ENCODE peak calls at places on chromosome 1, in six cellular contexts. E is fibroblast of lung, R is foreskin fibroblast, D is fibroblast of villous mesenchyme, Z is breast epithelium, J is right lobe of liver. Q is an unnamed sample.

GRCh38 chr1:181643631-181644030 is 160.3 kb downstream of the CACNA1E start:
- DNase-seq in E (no peak), J (no peak), D (no peak), R (no peak), Z (no peak), Q (no peak)

GRCh38 chr1:150987928-150988327 is 5.8 kb downstream of the ANXA9 start:
- DNase-seq in E (no peak), D (no peak), R (no peak), J (no peak), Z (no peak), Q (no peak)

GRCh38 chr1:150537732-150538684 is 11.2 kb upstream of the ADAMTSL4 start:
- DNase-seq in D (peak; percentile 71), R (peak; percentile 66), Z (no peak), E (peak; percentile 92), J (no peak), Q (no peak)

GRCh38 chr1:206509612-206510257 is 2.4 kb downstream of the RASSF5 start:
- DNase-seq in J (no peak), D (no peak), R (no peak), E (no peak), Z (no peak), Q (no peak)

GRCh38 chr1:180981596-180982387 is 40.9 kb downstream of the STX6 start:
- DNase-seq in E (peak; percentile 11), Z (no peak), R (no peak), D (no peak), J (no peak), Q (peak; percentile 75)

GRCh38 chr1:19675797-19676196 is 11.1 kb downstream of the HTR6 start:
- DNase-seq in J (no peak), E (no peak), D (no peak), Z (no peak), R (no peak), Q (no peak)

GRCh38 chr1:150981805-150982712 is at the start of gene ANXA9:
- DNase-seq in Z (no peak), E (no peak), D (peak; percentile 27), J (peak; percentile 71), R (no peak), Q (no peak)

GRCh38 chr1:35666916-35667315 is 25.6 kb upstream of the PSMB2 start:
- DNase-seq in J (no peak), R (no peak), E (no peak), D (no peak), Z (no peak), Q (no peak)

GRCh38 chr1:25904942-25905679 is 1.1 kb downstream of the STMN1 start:
- DNase-seq in Z (peak; percentile 92), J (peak; percentile 93), E (peak; percentile 87), R (peak; percentile 97), D (peak; percentile 87), Q (peak; percentile 79)

GRCh38 chr1:230215049-230215448 is 148.0 kb downstream of the GALNT2 start:
- DNase-seq in Z (no peak), D (peak; percentile 83), J (no peak), E (peak; percentile 60), R (peak; percentile 46), Q (peak; percentile 64)

GRCh38 chr1:17427696-17428660 is 11.5 kb downstream of the RCC2 start:
- DNase-seq in R (no peak), J (no peak), D (no peak), Z (no peak), E (no peak), Q (no peak)

GRCh38 chr1:211734359-211734758 is 58.9 kb upstream of the NEK2 start:
- DNase-seq in Z (no peak), D (no peak), E (no peak), J (no peak), R (no peak), Q (no peak)

GRCh38 chr1:225691861-225692516 is 39.1 kb upstream of the ENAH start:
- DNase-seq in Z (no peak), E (peak; percentile 99), J (no peak), R (no peak), D (peak; percentile 95), Q (peak; percentile 98)

GRCh38 chr1:147892216-147892615 is 10.4 kb upstream of the GJA8 start:
- DNase-seq in E (no peak), Z (no peak), R (peak; percentile 5), J (no peak), D (no peak), Q (no peak)

GRCh38 chr1:78114034-78114956 is 68.5 kb downstream of the GIPC2 start:
- DNase-seq in D (peak; percentile 85), Z (no peak), R (peak; percentile 88), E (peak; percentile 69), J (no peak), Q (peak; percentile 81)

GRCh38 chr1:85577421-85578320 is 2.9 kb upstream of the CCN1 start:
- DNase-seq in J (no peak), E (no peak), D (peak; percentile 85), Z (no peak), R (peak; percentile 84), Q (no peak)

GRCh38 chr1:19164274-19165015 is 45.6 kb downstream of the UBR4 start:
- DNase-seq in J (no peak), D (no peak), R (no peak), Z (peak; percentile 64), E (no peak), Q (no peak)

GRCh38 chr1:182301467-182302198 is 90.0 kb downstream of the GLUL start:
- DNase-seq in R (peak; percentile 79), D (peak; percentile 54), J (no peak), Z (no peak), E (peak; percentile 56), Q (peak; percentile 28)

GRCh38 chr1:161091796-161092507 is 2.6 kb upstream of the NECTIN4 start:
- DNase-seq in Z (no peak), E (peak; percentile 53), R (no peak), J (no peak), D (no peak), Q (no peak)

GRCh38 chr1:54764922-54765561 is 719 bp upstream of the PARS2 start:
- DNase-seq in R (no peak), J (no peak), Z (no peak), E (no peak), D (no peak), Q (no peak)

GRCh38 chr1:54766726-54767125 is 2.4 kb upstream of the PARS2 start:
- DNase-seq in D (no peak), J (no peak), Z (no peak), E (no peak), R (no peak), Q (no peak)

GRCh38 chr1:54764132-54764921 is at the start of gene PARS2:
- DNase-seq in D (peak; percentile 100), E (peak; percentile 100), R (peak; percentile 100), Z (peak; percentile 92), J (peak; percentile 98), Q (peak; percentile 99)

GRCh38 chr1:54767526-54767925 is 3.2 kb upstream of the PARS2 start:
- DNase-seq in R (no peak), J (no peak), D (no peak), Z (no peak), E (no peak), Q (no peak)

GRCh38 chr1:54768093-54768492 is 3.8 kb upstream of the PARS2 start:
- DNase-seq in D (peak; percentile 14), R (peak; percentile 25), J (no peak), E (no peak), Z (no peak), Q (no peak)
- TF ChIP-seq CTCF in D (no peak), R (no peak), J (peak; percentile 15), E (no peak), Z (no peak), Q (no peak)

GRCh38 chr1:185316163-185317033 is 645 bp downstream of the IVNS1ABP start:
- DNase-seq in Z (peak; percentile 85), D (peak; percentile 93), E (peak; percentile 92), J (peak; percentile 97), R (peak; percentile 96), Q (peak; percentile 77)

GRCh38 chr1:185319152-185319501 is 2.1 kb upstream of the IVNS1ABP start:
- DNase-seq in D (no peak), R (no peak), Z (no peak), E (no peak), J (no peak), Q (no peak)

GRCh38 chr1:185317886-185318310 is 855 bp upstream of the IVNS1ABP start:
- DNase-seq in R (peak; percentile 41), Z (no peak), E (peak; percentile 13), D (peak; percentile 20), J (peak; percentile 48), Q (no peak)

GRCh38 chr1:185317034-185317885 is at the start of gene IVNS1ABP:
- DNase-seq in J (peak; percentile 96), D (peak; percentile 91), R (peak; percentile 98), Z (peak; percentile 95), E (peak; percentile 90), Q (peak; percentile 76)

DNA sequence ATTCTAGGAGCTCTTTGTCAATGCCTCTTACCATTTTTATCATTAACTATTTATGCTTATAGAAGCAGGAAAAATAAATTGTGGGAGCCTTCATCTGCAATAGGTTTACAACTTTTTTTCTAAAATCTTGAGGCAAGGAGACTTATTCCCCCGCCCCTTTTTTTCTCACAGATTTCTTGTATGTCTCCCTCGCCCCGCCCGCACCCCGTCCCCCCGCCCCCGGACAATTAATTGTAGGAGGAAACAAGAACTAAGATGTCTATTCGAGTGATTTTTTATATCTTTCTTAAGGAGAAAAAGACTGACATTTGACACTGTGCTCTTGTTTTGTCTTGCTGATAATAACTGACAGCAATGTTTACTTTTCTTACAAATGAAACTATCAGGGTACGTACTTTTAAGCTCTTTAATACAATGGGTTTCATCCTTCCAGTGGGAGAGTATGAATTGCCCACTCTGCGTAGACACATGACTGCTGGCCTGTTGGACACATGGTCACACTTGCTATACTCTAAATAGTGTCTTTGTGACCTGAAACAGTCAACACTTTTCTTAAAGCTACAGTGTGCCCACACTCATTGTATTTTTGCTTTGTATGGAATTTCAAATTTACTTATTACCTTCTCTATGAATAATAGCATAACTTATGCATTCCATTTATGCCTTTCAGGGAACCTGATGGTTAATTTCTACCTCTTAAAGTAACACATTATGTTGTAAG is 1.5 kb upstream of the IVNS1ABP start:
- DNase-seq in J (no peak), Z (no peak), R (peak; percentile 4), E (no peak), D (no peak), Q (no peak)
- H3K4me3 ChIP-seq in J (peak overlapping the region; percentile 91), Z (no peak overlapping the region), R (peak overlapping the region; percentile 87), E (no peak overlapping the region), D (no peak overlapping the region), Q (no peak overlapping the region)

DNA sequence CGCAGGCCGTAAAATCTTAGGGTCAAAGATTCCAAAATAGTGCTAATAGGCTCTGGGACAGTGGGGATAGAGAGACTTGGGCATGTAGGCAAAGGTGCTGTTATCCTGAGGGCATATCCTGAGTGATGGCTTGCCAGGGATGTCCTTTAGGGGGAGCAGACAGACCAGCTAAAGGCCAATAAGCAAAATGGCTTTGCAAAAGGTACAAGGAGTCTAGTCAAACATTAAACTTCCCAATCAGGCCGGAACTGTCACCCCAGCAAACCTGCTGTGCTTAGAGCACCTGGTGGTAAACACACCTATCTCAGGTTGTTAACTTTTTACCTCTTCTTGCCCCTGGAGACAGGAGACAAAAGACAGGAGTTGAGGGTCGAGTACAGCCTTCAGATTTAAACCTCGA is 49.1 kb downstream of the TRABD2B start:
- DNase-seq in D (no peak), J (peak; percentile 45), E (no peak), R (peak; percentile 33), Z (no peak), Q (no peak)
- TF ChIP-seq CTCF in D (peak; percentile 28), J (peak; percentile 59), E (no peak), R (no peak), Z (no peak), Q (no peak)

DNA sequence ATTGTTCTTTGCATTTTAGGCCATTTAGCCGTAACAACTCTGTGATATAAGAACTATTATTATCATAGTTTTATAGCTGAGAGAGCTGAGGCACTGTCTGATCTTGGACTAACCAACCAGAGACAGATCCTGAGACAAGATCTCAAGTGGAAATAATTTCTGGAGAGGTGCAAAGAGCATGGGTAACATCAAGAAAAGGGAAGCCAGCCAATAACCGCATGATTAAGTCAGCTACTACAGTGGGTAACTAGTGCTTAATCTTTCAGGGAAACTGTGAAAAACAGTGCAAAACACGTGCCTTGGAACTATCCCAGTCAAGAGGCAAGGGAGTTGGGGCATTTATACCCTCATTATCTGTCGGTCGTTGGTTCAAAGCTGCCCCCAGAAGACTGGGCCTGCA is 105.8 kb downstream of the OMA1 start:
- DNase-seq in R (no peak), J (no peak), E (peak; percentile 48), D (no peak), Z (no peak), Q (no peak)
- H3K4me3 ChIP-seq in R (no peak overlapping the region), J (no peak overlapping the region), E (no peak overlapping the region), D (no peak overlapping the region), Z (no peak overlapping the region), Q (no peak overlapping the region)